ENCODE peak calls at places on chromosomes 7 and 10, in ten cellular contexts. One of them, this sample, is unnamed. For H3K9me3, the result is how much of the 10 kb centered on the place peaks cover.

GRCh38 chr7:1045038-1045726 is 836 bp downstream of the GPR146 start:
- DNase-seq in IMR-90: no peak
- DNase-seq in heart left ventricle: no peak
- DNase-seq in AG04450: no peak
- DNase-seq in CD8-positive, alpha-beta T cell: no peak
- DNase-seq in lower lobe of right lung: no peak
- DNase-seq in sigmoid colon: no peak
- DNase-seq in ovary: no peak
- DNase-seq in gastrocnemius medialis: no peak
- DNase-seq in Peyer's patch: no peak
- DNase-seq in this sample: no peak

GRCh38 chr10:101682172-101682825 is 12.7 kb downstream of the FBXW4 start:
- DNase-seq in IMR-90: no peak
- DNase-seq in heart left ventricle: no peak
- DNase-seq in AG04450: no peak
- DNase-seq in CD8-positive, alpha-beta T cell: no peak
- DNase-seq in lower lobe of right lung: no peak
- DNase-seq in sigmoid colon: no peak
- DNase-seq in ovary: no peak
- DNase-seq in gastrocnemius medialis: no peak
- DNase-seq in Peyer's patch: no peak
- DNase-seq in this sample: no peak

GRCh38 chr10:106506509-106507265 is 657.8 kb downstream of the SORCS1 start:
- DNase-seq in IMR-90: peak
- DNase-seq in heart left ventricle: no peak
- DNase-seq in AG04450: no peak
- DNase-seq in CD8-positive, alpha-beta T cell: no peak
- DNase-seq in lower lobe of right lung: no peak
- DNase-seq in sigmoid colon: no peak
- DNase-seq in ovary: no peak
- DNase-seq in gastrocnemius medialis: no peak
- DNase-seq in Peyer's patch: no peak
- DNase-seq in this sample: peak

GRCh38 chr7:117296066-117296465 is 26.8 kb downstream of the WNT2 start:
- DNase-seq in IMR-90: no peak
- DNase-seq in heart left ventricle: no peak
- DNase-seq in AG04450: no peak
- DNase-seq in CD8-positive, alpha-beta T cell: no peak
- DNase-seq in lower lobe of right lung: no peak
- DNase-seq in sigmoid colon: no peak
- DNase-seq in ovary: no peak
- DNase-seq in gastrocnemius medialis: no peak
- DNase-seq in Peyer's patch: no peak
- DNase-seq in this sample: no peak

GRCh38 chr10:11515596-11516418 is 95.6 kb downstream of the USP6NL start:
- DNase-seq in IMR-90: peak
- DNase-seq in heart left ventricle: no peak
- DNase-seq in AG04450: peak
- DNase-seq in CD8-positive, alpha-beta T cell: peak
- DNase-seq in lower lobe of right lung: no peak
- DNase-seq in sigmoid colon: no peak
- DNase-seq in ovary: peak
- DNase-seq in gastrocnemius medialis: peak
- DNase-seq in Peyer's patch: peak
- DNase-seq in this sample: no peak

GRCh38 chr10:88165849-88166271 is 302.4 kb downstream of the PTEN start:
- DNase-seq in IMR-90: peak
- DNase-seq in heart left ventricle: no peak
- DNase-seq in AG04450: no peak
- DNase-seq in CD8-positive, alpha-beta T cell: no peak
- DNase-seq in lower lobe of right lung: no peak
- DNase-seq in sigmoid colon: no peak
- DNase-seq in ovary: no peak
- DNase-seq in gastrocnemius medialis: no peak
- DNase-seq in Peyer's patch: no peak
- DNase-seq in this sample: no peak

GRCh38 chr10:124079864-124080263 is 13.5 kb downstream of the CHST15 start:
- DNase-seq in IMR-90: no peak
- DNase-seq in heart left ventricle: no peak
- DNase-seq in AG04450: no peak
- DNase-seq in CD8-positive, alpha-beta T cell: no peak
- DNase-seq in lower lobe of right lung: no peak
- DNase-seq in sigmoid colon: no peak
- DNase-seq in ovary: no peak
- DNase-seq in gastrocnemius medialis: no peak
- DNase-seq in Peyer's patch: peak
- DNase-seq in this sample: no peak

GRCh38 chr7:51187941-51188340 is 128.7 kb downstream of the COBL start:
- DNase-seq in IMR-90: no peak
- DNase-seq in heart left ventricle: peak
- DNase-seq in AG04450: no peak
- DNase-seq in CD8-positive, alpha-beta T cell: no peak
- DNase-seq in lower lobe of right lung: no peak
- DNase-seq in sigmoid colon: no peak
- DNase-seq in ovary: peak
- DNase-seq in gastrocnemius medialis: peak
- DNase-seq in Peyer's patch: no peak
- DNase-seq in this sample: no peak

GRCh38 chr10:70053896-70054641 is 1.4 kb downstream of the MACROH2A2 start:
- DNase-seq in IMR-90: no peak
- DNase-seq in heart left ventricle: no peak
- DNase-seq in AG04450: no peak
- DNase-seq in CD8-positive, alpha-beta T cell: no peak
- DNase-seq in lower lobe of right lung: no peak
- DNase-seq in sigmoid colon: peak
- DNase-seq in ovary: peak
- DNase-seq in gastrocnemius medialis: no peak
- DNase-seq in Peyer's patch: no peak
- DNase-seq in this sample: no peak

GRCh38 chr7:135508853-135509588 is 881 bp downstream of the CNOT4 start:
- DNase-seq in IMR-90: peak
- DNase-seq in heart left ventricle: no peak
- DNase-seq in AG04450: no peak
- DNase-seq in CD8-positive, alpha-beta T cell: peak
- DNase-seq in lower lobe of right lung: no peak
- DNase-seq in sigmoid colon: no peak
- DNase-seq in ovary: no peak
- DNase-seq in gastrocnemius medialis: no peak
- DNase-seq in Peyer's patch: peak
- DNase-seq in this sample: no peak

GRCh38 chr7:154591544-154591943 is 411.4 kb downstream of the PAXIP1 start:
- DNase-seq in IMR-90: no peak
- DNase-seq in heart left ventricle: no peak
- DNase-seq in AG04450: no peak
- DNase-seq in CD8-positive, alpha-beta T cell: no peak
- DNase-seq in lower lobe of right lung: no peak
- DNase-seq in sigmoid colon: no peak
- DNase-seq in ovary: no peak
- DNase-seq in gastrocnemius medialis: no peak
- DNase-seq in Peyer's patch: no peak
- DNase-seq in this sample: no peak

GRCh38 chr10:28354552-28354951 is 51.7 kb upstream of the MPP7 start:
- DNase-seq in IMR-90: no peak
- DNase-seq in heart left ventricle: no peak
- DNase-seq in AG04450: no peak
- DNase-seq in CD8-positive, alpha-beta T cell: no peak
- DNase-seq in lower lobe of right lung: no peak
- DNase-seq in sigmoid colon: no peak
- DNase-seq in ovary: no peak
- DNase-seq in gastrocnemius medialis: no peak
- DNase-seq in Peyer's patch: no peak
- DNase-seq in this sample: no peak

GRCh38 chr7:139613971-139614411 is 90.5 kb downstream of the CLEC2L start:
- DNase-seq in IMR-90: no peak
- DNase-seq in heart left ventricle: no peak
- DNase-seq in AG04450: no peak
- DNase-seq in CD8-positive, alpha-beta T cell: no peak
- DNase-seq in lower lobe of right lung: no peak
- DNase-seq in sigmoid colon: no peak
- DNase-seq in ovary: no peak
- DNase-seq in gastrocnemius medialis: no peak
- DNase-seq in Peyer's patch: no peak
- DNase-seq in this sample: no peak

GRCh38 chr10:102644066-102644645 is at the start of gene TRIM8:
- DNase-seq in IMR-90: no peak
- DNase-seq in heart left ventricle: peak
- DNase-seq in AG04450: no peak
- DNase-seq in CD8-positive, alpha-beta T cell: peak
- DNase-seq in lower lobe of right lung: peak
- DNase-seq in sigmoid colon: no peak
- DNase-seq in ovary: peak
- DNase-seq in gastrocnemius medialis: no peak
- DNase-seq in Peyer's patch: peak
- DNase-seq in this sample: no peak

GRCh38 chr7:3300221-3300650 is 816 bp upstream of the SDK1 start:
- DNase-seq in IMR-90: peak
- DNase-seq in heart left ventricle: no peak
- DNase-seq in AG04450: no peak
- DNase-seq in CD8-positive, alpha-beta T cell: no peak
- DNase-seq in lower lobe of right lung: no peak
- DNase-seq in sigmoid colon: peak
- DNase-seq in ovary: peak
- DNase-seq in gastrocnemius medialis: peak
- DNase-seq in Peyer's patch: no peak
- DNase-seq in this sample: no peak
- H3K4me3 ChIP-seq in IMR-90: no peak
- H3K4me3 ChIP-seq in heart left ventricle: peak
- H3K4me3 ChIP-seq in AG04450: peak
- H3K4me3 ChIP-seq in CD8-positive, alpha-beta T cell: peak
- H3K4me3 ChIP-seq in lower lobe of right lung: peak
- H3K4me3 ChIP-seq in sigmoid colon: peak
- H3K4me3 ChIP-seq in ovary: peak
- H3K4me3 ChIP-seq in gastrocnemius medialis: peak
- H3K4me3 ChIP-seq in Peyer's patch: peak
- H3K4me3 ChIP-seq in this sample: peak

GRCh38 chr7:31082450-31082849 is 30.3 kb downstream of the ADCYAP1R1 start:
- DNase-seq in IMR-90: no peak
- DNase-seq in heart left ventricle: peak
- DNase-seq in AG04450: no peak
- DNase-seq in CD8-positive, alpha-beta T cell: no peak
- DNase-seq in lower lobe of right lung: no peak
- DNase-seq in sigmoid colon: peak
- DNase-seq in ovary: no peak
- DNase-seq in gastrocnemius medialis: no peak
- DNase-seq in Peyer's patch: no peak
- DNase-seq in this sample: peak

GRCh38 chr7:31082017-31082416 is 29.9 kb downstream of the ADCYAP1R1 start:
- DNase-seq in IMR-90: no peak
- DNase-seq in heart left ventricle: peak
- DNase-seq in AG04450: no peak
- DNase-seq in CD8-positive, alpha-beta T cell: no peak
- DNase-seq in lower lobe of right lung: peak
- DNase-seq in sigmoid colon: peak
- DNase-seq in ovary: no peak
- DNase-seq in gastrocnemius medialis: no peak
- DNase-seq in Peyer's patch: no peak
- DNase-seq in this sample: peak

GRCh38 chr7:31079126-31079918 is 27.2 kb downstream of the ADCYAP1R1 start:
- DNase-seq in IMR-90: no peak
- DNase-seq in heart left ventricle: peak
- DNase-seq in AG04450: no peak
- DNase-seq in CD8-positive, alpha-beta T cell: no peak
- DNase-seq in lower lobe of right lung: peak
- DNase-seq in sigmoid colon: peak
- DNase-seq in ovary: no peak
- DNase-seq in gastrocnemius medialis: no peak
- DNase-seq in Peyer's patch: no peak
- DNase-seq in this sample: peak

GRCh38 chr7:31078363-31078990 is 26.4 kb downstream of the ADCYAP1R1 start:
- DNase-seq in IMR-90: no peak
- DNase-seq in heart left ventricle: peak
- DNase-seq in AG04450: no peak
- DNase-seq in CD8-positive, alpha-beta T cell: no peak
- DNase-seq in lower lobe of right lung: peak
- DNase-seq in sigmoid colon: peak
- DNase-seq in ovary: no peak
- DNase-seq in gastrocnemius medialis: no peak
- DNase-seq in Peyer's patch: no peak
- DNase-seq in this sample: no peak

GRCh38 chr7:31080112-31080511 is 28.0 kb downstream of the ADCYAP1R1 start:
- DNase-seq in IMR-90: no peak
- DNase-seq in heart left ventricle: no peak
- DNase-seq in AG04450: no peak
- DNase-seq in CD8-positive, alpha-beta T cell: no peak
- DNase-seq in lower lobe of right lung: no peak
- DNase-seq in sigmoid colon: peak
- DNase-seq in ovary: no peak
- DNase-seq in gastrocnemius medialis: no peak
- DNase-seq in Peyer's patch: no peak
- DNase-seq in this sample: no peak
- TF ChIP-seq CTCF in IMR-90: no peak
- TF ChIP-seq CTCF in heart left ventricle: no peak
- TF ChIP-seq CTCF in AG04450: no peak
- TF ChIP-seq CTCF in CD8-positive, alpha-beta T cell: no peak
- TF ChIP-seq CTCF in lower lobe of right lung: no peak
- TF ChIP-seq CTCF in sigmoid colon: no peak
- TF ChIP-seq CTCF in ovary: no peak
- TF ChIP-seq CTCF in gastrocnemius medialis: no peak
- TF ChIP-seq CTCF in Peyer's patch: no peak
- TF ChIP-seq CTCF in this sample: no peak

GRCh38 chr7:41544241-41544640 is 158.6 kb downstream of the INHBA start:
- DNase-seq in IMR-90: peak
- DNase-seq in heart left ventricle: no peak
- DNase-seq in AG04450: no peak
- DNase-seq in CD8-positive, alpha-beta T cell: no peak
- DNase-seq in lower lobe of right lung: no peak
- DNase-seq in sigmoid colon: no peak
- DNase-seq in ovary: no peak
- DNase-seq in gastrocnemius medialis: no peak
- DNase-seq in Peyer's patch: no peak
- DNase-seq in this sample: no peak
- H3K9me3 ChIP-seq in IMR-90: under half
- H3K9me3 ChIP-seq in heart left ventricle: under half
- H3K9me3 ChIP-seq in AG04450: under half
- H3K9me3 ChIP-seq in CD8-positive, alpha-beta T cell: under half
- H3K9me3 ChIP-seq in lower lobe of right lung: under half
- H3K9me3 ChIP-seq in sigmoid colon: under half
- H3K9me3 ChIP-seq in ovary: under half
- H3K9me3 ChIP-seq in gastrocnemius medialis: under half
- H3K9me3 ChIP-seq in Peyer's patch: under half
- H3K9me3 ChIP-seq in this sample: under half

DNA sequence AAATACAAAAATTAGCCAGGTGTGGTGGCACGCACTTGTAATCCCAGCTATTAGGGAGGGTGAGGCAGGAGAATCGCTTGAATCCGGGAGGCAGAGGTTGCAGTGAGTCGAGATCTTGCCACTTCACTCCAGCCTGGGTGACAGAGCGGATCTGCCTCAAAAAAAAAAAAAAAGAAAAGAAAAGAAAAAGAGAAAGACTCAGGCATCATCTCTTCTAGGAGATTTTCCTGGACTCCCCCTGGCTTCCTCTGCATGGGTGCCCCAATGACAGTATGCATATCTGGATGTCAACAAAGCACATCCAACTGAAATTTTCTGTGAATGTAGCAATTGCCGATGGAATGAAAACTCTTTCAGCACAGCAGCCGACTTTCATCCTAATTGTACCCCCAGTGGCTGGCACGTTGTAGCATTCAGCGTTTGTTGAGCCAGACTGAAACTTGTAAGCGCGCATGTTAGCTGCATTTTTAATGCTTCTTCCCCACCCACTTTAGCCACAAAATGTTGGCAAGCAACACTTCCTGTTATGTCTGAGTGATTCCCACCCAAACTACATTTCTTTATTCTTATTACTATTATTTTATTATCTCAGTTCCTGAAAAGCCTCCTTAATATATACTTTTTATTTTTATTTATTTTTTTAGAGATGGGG is 70.2 kb downstream of the PRTFDC1 start:
- DNase-seq in IMR-90: peak
- DNase-seq in heart left ventricle: no peak
- DNase-seq in AG04450: no peak
- DNase-seq in CD8-positive, alpha-beta T cell: peak
- DNase-seq in lower lobe of right lung: no peak
- DNase-seq in sigmoid colon: no peak
- DNase-seq in ovary: no peak
- DNase-seq in gastrocnemius medialis: no peak
- DNase-seq in Peyer's patch: peak
- DNase-seq in this sample: no peak
- H3K4me3 ChIP-seq in IMR-90: no peak
- H3K4me3 ChIP-seq in heart left ventricle: no peak
- H3K4me3 ChIP-seq in AG04450: no peak
- H3K4me3 ChIP-seq in CD8-positive, alpha-beta T cell: peak
- H3K4me3 ChIP-seq in lower lobe of right lung: peak
- H3K4me3 ChIP-seq in sigmoid colon: no peak
- H3K4me3 ChIP-seq in ovary: no peak
- H3K4me3 ChIP-seq in gastrocnemius medialis: no peak
- H3K4me3 ChIP-seq in Peyer's patch: peak
- H3K4me3 ChIP-seq in this sample: no peak